ENCODE peak calls at places on chromosomes 2 and 18, in four cellular contexts. A is GM23338, B is neuronal stem cell, L is fibroblast of lung. X is an unnamed sample.

GRCh38 chr2:2660789-2661355 is 329.8 kb upstream of the MYT1L start:
- DNase-seq in A (no peak), L (no peak), B (no peak), X (peak; percentile 2)

GRCh38 chr2:149595069-149595963 is 7.7 kb upstream of the MMADHC start:
- DNase-seq in A (no peak), B (no peak), L (peak; percentile 73), X (no peak)

GRCh38 chr2:68620762-68621161 is 22.6 kb upstream of the PROKR1 start:
- DNase-seq in A (no peak), B (no peak), L (no peak), X (no peak)

GRCh38 chr2:27264253-27264752 is 1.5 kb upstream of the SLC30A3 start:
- DNase-seq in B (no peak), L (no peak), A (peak; percentile 77), X (no peak)

GRCh38 chr18:70197042-70197441 is 8.4 kb downstream of the RTTN start:
- DNase-seq in B (no peak), A (no peak), L (no peak), X (no peak)

GRCh38 chr2:32452338-32453064 is 95.7 kb downstream of the BIRC6 start:
- DNase-seq in A (no peak), B (no peak), L (no peak), X (no peak)

GRCh38 chr2:135745545-135745944 is 3.9 kb downstream of the UBXN4 start:
- DNase-seq in L (peak; percentile 87), A (no peak), B (no peak), X (peak; percentile 54)

GRCh38 chr2:3468296-3468988 is 50.9 kb downstream of the ADI1 start:
- DNase-seq in A (no peak), B (no peak), L (no peak), X (no peak)

GRCh38 chr18:58048243-58048642 is 4.2 kb downstream of the NEDD4L start:
- DNase-seq in L (no peak), A (no peak), B (no peak), X (no peak)

GRCh38 chr2:216765810-216766259 is 70.5 kb upstream of the IGFBP5 start:
- DNase-seq in B (peak; percentile 90), A (peak; percentile 88), L (no peak), X (peak; percentile 54)

GRCh38 chr18:21303913-21304312 is 61.9 kb downstream of the GREB1L start:
- DNase-seq in B (no peak), A (no peak), L (peak; percentile 51), X (no peak)

GRCh38 chr2:143691136-143691535 is 561.9 kb downstream of the ARHGAP15 start:
- DNase-seq in L (no peak), A (no peak), B (no peak), X (no peak)

GRCh38 chr2:236607471-236608307 is 38.1 kb downstream of the ACKR3 start:
- DNase-seq in B (no peak), A (peak; percentile 42), L (peak; percentile 92), X (peak; percentile 72)

GRCh38 chr18:49562481-49563129 is 748 bp downstream of the LIPG start:
- DNase-seq in B (no peak), A (peak; percentile 50), L (peak; percentile 45), X (peak; percentile 66)

GRCh38 chr18:68429809-68430208 is 285.1 kb downstream of the TMX3 start:
- DNase-seq in A (no peak), L (peak; percentile 40), B (no peak), X (peak; percentile 41)

GRCh38 chr2:86747708-86748627 is 27.9 kb downstream of the RMND5A start:
- DNase-seq in B (no peak), L (peak; percentile 85), A (peak; percentile 81), X (peak; percentile 88)

GRCh38 chr18:56696966-56697365 is 45.8 kb downstream of the WDR7 start:
- DNase-seq in L (peak; percentile 15), A (no peak), B (no peak), X (no peak)

GRCh38 chr2:188984680-188985079 is 10.5 kb downstream of the COL3A1 start:
- DNase-seq in L (peak; percentile 97), A (no peak), B (no peak), X (peak; percentile 87)

GRCh38 chr2:236583621-236584203 is 14.1 kb downstream of the ACKR3 start:
- DNase-seq in L (no peak), B (no peak), A (no peak), X (no peak)

GRCh38 chr18:59764281-59764680 is 67.1 kb upstream of the CCBE1 start:
- DNase-seq in A (no peak), L (no peak), B (no peak), X (no peak)

GRCh38 chr18:79951545-79952456 is at the start of gene SLC66A2:
- DNase-seq in B (peak; percentile 81), L (peak; percentile 79), A (peak; percentile 84), X (peak; percentile 85)

GRCh38 chr18:14978962-14979535 is 231.1 kb downstream of the ANKRD30B start:
- DNase-seq in L (no peak), A (peak; percentile 25), B (peak; percentile 5), X (no peak)

GRCh38 chr2:212005077-212005671 is 533.4 kb downstream of the ERBB4 start:
- DNase-seq in A (peak; percentile 73), L (peak; percentile 22), B (peak; percentile 15), X (peak; percentile 44)

GRCh38 chr2:219987830-219988229 is 360.4 kb downstream of the SLC4A3 start:
- DNase-seq in L (peak; percentile 82), B (no peak), A (no peak), X (peak; percentile 98)

GRCh38 chr2:217993055-217993645 is 9.6 kb downstream of the TNS1 start:
- DNase-seq in B (no peak), L (peak; percentile 90), A (no peak), X (peak; percentile 50)

GRCh38 chr2:57141269-57141668 is 905.3 kb upstream of the VRK2 start:
- DNase-seq in L (no peak), A (no peak), B (no peak), X (peak; percentile 46)
- H3K4me2 ChIP-seq in L (no peak overlapping the region), A (no peak overlapping the region), B (no peak overlapping the region), X (no peak overlapping the region)

GRCh38 chr2:40466926-40467325 is 15.0 kb upstream of the SLC8A1 start:
- DNase-seq in A (no peak), L (no peak), B (no peak), X (no peak)
- H3K4me2 ChIP-seq in A (no peak overlapping the region), L (no peak overlapping the region), B (no peak overlapping the region), X (no peak overlapping the region)

GRCh38 chr2:102502576-102502975 is 29.6 kb downstream of the SLC9A4 start:
- DNase-seq in L (no peak), A (no peak), B (no peak), X (no peak)

GRCh38 chr2:102506743-102507142 is 33.7 kb downstream of the SLC9A4 start:
- DNase-seq in L (no peak), B (no peak), A (no peak), X (no peak)

GRCh38 chr2:102508863-102509262 is 35.8 kb downstream of the SLC9A4 start:
- DNase-seq in L (no peak), B (no peak), A (no peak), X (no peak)

GRCh38 chr2:102505290-102505689 is 32.3 kb downstream of the SLC9A4 start:
- DNase-seq in B (no peak), A (peak; percentile 12), L (no peak), X (no peak)

DNA sequence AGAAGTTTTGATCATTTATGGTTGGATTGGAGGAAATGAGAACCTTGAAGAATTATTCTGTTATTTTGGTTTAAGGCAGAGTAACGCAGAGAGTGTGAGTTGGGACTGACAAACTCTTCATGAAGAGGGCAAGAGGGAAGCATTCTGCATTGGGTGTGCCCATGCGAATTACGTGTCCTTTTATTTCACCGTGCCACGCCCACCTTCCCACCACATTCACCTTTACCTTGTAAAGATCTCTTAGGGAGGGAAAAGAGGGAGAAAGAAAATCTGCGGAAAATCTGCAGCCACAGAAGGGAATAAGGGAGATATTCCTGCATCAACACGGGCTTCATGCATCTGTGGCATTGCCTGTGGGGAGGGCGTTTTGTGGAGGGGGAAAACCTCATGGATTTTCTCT is 31.8 kb downstream of the SLC9A4 start:
- DNase-seq in L (no peak), A (no peak), B (no peak), X (no peak)
- H3K4me2 ChIP-seq in L (no peak overlapping the region), A (no peak overlapping the region), B (no peak overlapping the region), X (no peak overlapping the region)

DNA sequence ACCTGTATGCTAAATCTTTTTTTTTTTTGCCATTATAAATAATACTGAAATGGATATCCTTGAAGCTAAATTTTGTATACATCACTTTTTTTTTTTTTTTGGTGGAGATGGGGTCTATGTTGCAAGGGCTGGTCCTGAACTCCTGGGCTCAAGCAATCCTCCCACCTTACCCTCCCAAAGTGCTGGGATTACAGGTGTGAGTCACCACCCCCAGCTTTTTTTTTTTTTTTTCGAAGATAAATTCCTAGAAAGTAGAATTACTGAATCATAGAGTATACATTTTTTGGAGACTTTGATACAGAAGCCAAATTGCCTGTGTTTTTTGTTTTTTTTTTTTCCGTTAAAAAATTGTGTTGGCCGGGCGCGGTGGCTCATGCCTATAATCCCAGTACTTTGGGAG is 51.0 kb upstream of the MCFD2 start:
- DNase-seq in A (no peak), B (no peak), L (no peak), X (no peak)
- H3K4me2 ChIP-seq in A (no peak overlapping the region), B (no peak overlapping the region), L (no peak overlapping the region), X (no peak overlapping the region)

GRCh38 chr2:84942166-84942565 is 28.8 kb upstream of the KCMF1 start:
- DNase-seq in B (no peak), A (no peak), L (no peak), X (no peak)
- H3K4me2 ChIP-seq in B (no peak overlapping the region), A (no peak overlapping the region), L (no peak overlapping the region), X (no peak overlapping the region)

DNA sequence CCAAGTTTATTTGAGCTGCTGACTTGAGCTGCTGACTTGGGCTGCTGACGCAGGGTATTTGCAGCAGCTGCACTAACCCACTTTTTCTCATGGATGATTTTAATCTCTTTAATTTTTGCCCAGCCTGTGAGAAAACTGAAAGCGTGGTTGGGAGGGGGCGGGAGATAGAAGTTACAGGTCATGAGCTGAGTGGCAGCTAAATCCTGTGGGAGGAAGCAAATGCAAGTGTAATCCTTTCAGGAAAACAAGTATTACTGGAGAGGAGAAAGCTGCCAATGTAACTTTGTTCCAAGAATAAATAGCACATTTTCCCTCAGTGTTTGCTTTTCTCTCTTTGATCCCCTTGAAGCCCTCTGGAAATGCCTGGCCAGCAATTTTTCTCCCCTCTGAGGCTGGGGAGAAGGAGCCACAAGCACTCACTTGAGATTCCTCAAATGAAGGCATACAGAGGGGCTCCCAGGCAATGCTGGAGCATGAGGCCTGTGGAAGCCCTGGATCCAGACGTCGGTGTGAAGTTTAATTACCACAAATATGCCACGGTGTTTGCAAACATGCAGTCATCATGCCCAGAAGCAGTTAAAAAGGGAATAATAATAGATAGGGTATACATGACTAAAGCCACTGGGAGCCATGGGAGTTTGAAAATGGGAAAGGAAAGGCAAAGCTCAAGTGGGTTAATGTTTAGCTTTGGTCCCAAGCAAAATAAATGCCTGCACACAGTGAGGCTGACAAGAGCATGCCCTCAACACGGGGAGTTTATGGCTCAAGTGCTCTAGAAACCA is 10.4 kb upstream of the EVA1A start:
- DNase-seq in L (peak; percentile 79), A (no peak), B (no peak), X (peak; percentile 83)
- H3K4me2 ChIP-seq in L (peak overlapping the region; percentile 7), A (no peak overlapping the region), B (no peak overlapping the region), X (peak overlapping the region; percentile 27)

X was measured in mesenchymal stem cell.